ENCODE peak calls at places on chromosomes 11 and 22, in six cellular contexts. One of them, this sample, is unnamed.
A peak's percentile ranks its signal among the peaks of the same experiment; 100 is the strongest.

GRCh38 chr11:79092791-79093313 is 348.0 kb downstream of the TENM4 start:
- DNase-seq in cardiac fibroblast: peak; percentile 98
- DNase-seq in stromal cell of bone marrow: peak; percentile 98
- DNase-seq in stimulated activated CD4-positive, alpha-beta T cell treated with anti-CD3 and anti-CD28 coated beads, Interleukin-1b, Interleukin-23, amount 100 ng/mL, for 24 hours: no peak
- DNase-seq in stimulated activated naive B cell treated with anti-CD40 and anti-IgM and Interleukin-4, amounts not matched to agents 10 μg/mL and 1 μg/mL and 100 μg/mL, for 72 hours: no peak
- DNase-seq in amniotic stem cell: peak; percentile 79
- DNase-seq in this sample: no peak

GRCh38 chr11:119237515-119237914 is 31.4 kb downstream of the CBL start:
- DNase-seq in stimulated activated naive B cell treated with anti-CD40 and anti-IgM and Interleukin-4, amounts not matched to agents 10 μg/mL and 1 μg/mL and 100 μg/mL, for 72 hours: no peak
- DNase-seq in cardiac fibroblast: no peak
- DNase-seq in stimulated activated CD4-positive, alpha-beta T cell treated with anti-CD3 and anti-CD28 coated beads, Interleukin-1b, Interleukin-23, amount 100 ng/mL, for 24 hours: no peak
- DNase-seq in stromal cell of bone marrow: no peak
- DNase-seq in amniotic stem cell: no peak
- DNase-seq in this sample: no peak

GRCh38 chr11:121389651-121390050 is 62.5 kb upstream of the SORL1 start:
- DNase-seq in stimulated activated CD4-positive, alpha-beta T cell treated with anti-CD3 and anti-CD28 coated beads, Interleukin-1b, Interleukin-23, amount 100 ng/mL, for 24 hours: no peak
- DNase-seq in cardiac fibroblast: no peak
- DNase-seq in amniotic stem cell: no peak
- DNase-seq in stromal cell of bone marrow: no peak
- DNase-seq in stimulated activated naive B cell treated with anti-CD40 and anti-IgM and Interleukin-4, amounts not matched to agents 10 μg/mL and 1 μg/mL and 100 μg/mL, for 72 hours: no peak
- DNase-seq in this sample: no peak

GRCh38 chr11:121892131-121892681 is 223.8 kb downstream of the BLID start:
- DNase-seq in cardiac fibroblast: peak; percentile 82
- DNase-seq in amniotic stem cell: peak; percentile 10
- DNase-seq in stimulated activated naive B cell treated with anti-CD40 and anti-IgM and Interleukin-4, amounts not matched to agents 10 μg/mL and 1 μg/mL and 100 μg/mL, for 72 hours: no peak
- DNase-seq in stimulated activated CD4-positive, alpha-beta T cell treated with anti-CD3 and anti-CD28 coated beads, Interleukin-1b, Interleukin-23, amount 100 ng/mL, for 24 hours: no peak
- DNase-seq in stromal cell of bone marrow: peak; percentile 26
- DNase-seq in this sample: no peak

GRCh38 chr11:107785401-107785800 is 73.2 kb downstream of the SLC35F2 start:
- DNase-seq in stromal cell of bone marrow: no peak
- DNase-seq in stimulated activated naive B cell treated with anti-CD40 and anti-IgM and Interleukin-4, amounts not matched to agents 10 μg/mL and 1 μg/mL and 100 μg/mL, for 72 hours: no peak
- DNase-seq in cardiac fibroblast: peak; percentile 50
- DNase-seq in amniotic stem cell: no peak
- DNase-seq in stimulated activated CD4-positive, alpha-beta T cell treated with anti-CD3 and anti-CD28 coated beads, Interleukin-1b, Interleukin-23, amount 100 ng/mL, for 24 hours: no peak
- DNase-seq in this sample: no peak

GRCh38 chr11:12702999-12703453 is 28.8 kb downstream of the TEAD1 start:
- DNase-seq in stromal cell of bone marrow: no peak
- DNase-seq in stimulated activated naive B cell treated with anti-CD40 and anti-IgM and Interleukin-4, amounts not matched to agents 10 μg/mL and 1 μg/mL and 100 μg/mL, for 72 hours: no peak
- DNase-seq in cardiac fibroblast: peak; percentile 23
- DNase-seq in stimulated activated CD4-positive, alpha-beta T cell treated with anti-CD3 and anti-CD28 coated beads, Interleukin-1b, Interleukin-23, amount 100 ng/mL, for 24 hours: no peak
- DNase-seq in amniotic stem cell: no peak
- DNase-seq in this sample: no peak

GRCh38 chr11:105609832-105610781 is at the start of gene GRIA4:
- DNase-seq in stromal cell of bone marrow: peak; percentile 8
- DNase-seq in cardiac fibroblast: peak; percentile 32
- DNase-seq in amniotic stem cell: no peak
- DNase-seq in stimulated activated naive B cell treated with anti-CD40 and anti-IgM and Interleukin-4, amounts not matched to agents 10 μg/mL and 1 μg/mL and 100 μg/mL, for 72 hours: no peak
- DNase-seq in stimulated activated CD4-positive, alpha-beta T cell treated with anti-CD3 and anti-CD28 coated beads, Interleukin-1b, Interleukin-23, amount 100 ng/mL, for 24 hours: no peak
- DNase-seq in this sample: no peak

GRCh38 chr11:133163463-133164419 is 368.6 kb downstream of the OPCML start:
- DNase-seq in stimulated activated CD4-positive, alpha-beta T cell treated with anti-CD3 and anti-CD28 coated beads, Interleukin-1b, Interleukin-23, amount 100 ng/mL, for 24 hours: no peak
- DNase-seq in cardiac fibroblast: peak; percentile 31
- DNase-seq in stromal cell of bone marrow: peak; percentile 20
- DNase-seq in amniotic stem cell: no peak
- DNase-seq in stimulated activated naive B cell treated with anti-CD40 and anti-IgM and Interleukin-4, amounts not matched to agents 10 μg/mL and 1 μg/mL and 100 μg/mL, for 72 hours: no peak
- DNase-seq in this sample: no peak

GRCh38 chr11:121613724-121614123 is 161.0 kb upstream of the SORL1-AS1 start:
- DNase-seq in stimulated activated naive B cell treated with anti-CD40 and anti-IgM and Interleukin-4, amounts not matched to agents 10 μg/mL and 1 μg/mL and 100 μg/mL, for 72 hours: no peak
- DNase-seq in stimulated activated CD4-positive, alpha-beta T cell treated with anti-CD3 and anti-CD28 coated beads, Interleukin-1b, Interleukin-23, amount 100 ng/mL, for 24 hours: no peak
- DNase-seq in stromal cell of bone marrow: no peak
- DNase-seq in cardiac fibroblast: no peak
- DNase-seq in amniotic stem cell: no peak
- DNase-seq in this sample: no peak

GRCh38 chr22:46604306-46604690 is 15.9 kb upstream of the GRAMD4 start:
- DNase-seq in stimulated activated naive B cell treated with anti-CD40 and anti-IgM and Interleukin-4, amounts not matched to agents 10 μg/mL and 1 μg/mL and 100 μg/mL, for 72 hours: peak; percentile 66
- DNase-seq in amniotic stem cell: no peak
- DNase-seq in stromal cell of bone marrow: no peak
- DNase-seq in cardiac fibroblast: peak; percentile 31
- DNase-seq in stimulated activated CD4-positive, alpha-beta T cell treated with anti-CD3 and anti-CD28 coated beads, Interleukin-1b, Interleukin-23, amount 100 ng/mL, for 24 hours: no peak
- DNase-seq in this sample: no peak

GRCh38 chr11:61832758-61833157 is 4.7 kb downstream of the FADS2 start:
- DNase-seq in stimulated activated naive B cell treated with anti-CD40 and anti-IgM and Interleukin-4, amounts not matched to agents 10 μg/mL and 1 μg/mL and 100 μg/mL, for 72 hours: no peak
- DNase-seq in stimulated activated CD4-positive, alpha-beta T cell treated with anti-CD3 and anti-CD28 coated beads, Interleukin-1b, Interleukin-23, amount 100 ng/mL, for 24 hours: no peak
- DNase-seq in amniotic stem cell: no peak
- DNase-seq in stromal cell of bone marrow: no peak
- DNase-seq in cardiac fibroblast: no peak
- DNase-seq in this sample: no peak

GRCh38 chr22:23164091-23164490 is 16.2 kb upstream of the BCR start:
- DNase-seq in stimulated activated CD4-positive, alpha-beta T cell treated with anti-CD3 and anti-CD28 coated beads, Interleukin-1b, Interleukin-23, amount 100 ng/mL, for 24 hours: no peak
- DNase-seq in cardiac fibroblast: no peak
- DNase-seq in stimulated activated naive B cell treated with anti-CD40 and anti-IgM and Interleukin-4, amounts not matched to agents 10 μg/mL and 1 μg/mL and 100 μg/mL, for 72 hours: no peak
- DNase-seq in stromal cell of bone marrow: no peak
- DNase-seq in amniotic stem cell: no peak
- DNase-seq in this sample: no peak

GRCh38 chr11:25860677-25861445 is 471.1 kb upstream of the ANO3 start:
- DNase-seq in amniotic stem cell: no peak
- DNase-seq in cardiac fibroblast: peak; percentile 41
- DNase-seq in stimulated activated naive B cell treated with anti-CD40 and anti-IgM and Interleukin-4, amounts not matched to agents 10 μg/mL and 1 μg/mL and 100 μg/mL, for 72 hours: no peak
- DNase-seq in stimulated activated CD4-positive, alpha-beta T cell treated with anti-CD3 and anti-CD28 coated beads, Interleukin-1b, Interleukin-23, amount 100 ng/mL, for 24 hours: no peak
- DNase-seq in stromal cell of bone marrow: peak; percentile 1
- DNase-seq in this sample: peak; percentile 17

GRCh38 chr22:49157529-49158339 is 669.9 kb downstream of the BRD1 start:
- DNase-seq in stromal cell of bone marrow: no peak
- DNase-seq in cardiac fibroblast: no peak
- DNase-seq in stimulated activated CD4-positive, alpha-beta T cell treated with anti-CD3 and anti-CD28 coated beads, Interleukin-1b, Interleukin-23, amount 100 ng/mL, for 24 hours: no peak
- DNase-seq in amniotic stem cell: no peak
- DNase-seq in stimulated activated naive B cell treated with anti-CD40 and anti-IgM and Interleukin-4, amounts not matched to agents 10 μg/mL and 1 μg/mL and 100 μg/mL, for 72 hours: no peak
- DNase-seq in this sample: no peak

GRCh38 chr11:119144825-119145476 is 3.9 kb upstream of the ABCG4 start:
- DNase-seq in stimulated activated CD4-positive, alpha-beta T cell treated with anti-CD3 and anti-CD28 coated beads, Interleukin-1b, Interleukin-23, amount 100 ng/mL, for 24 hours: no peak
- DNase-seq in stimulated activated naive B cell treated with anti-CD40 and anti-IgM and Interleukin-4, amounts not matched to agents 10 μg/mL and 1 μg/mL and 100 μg/mL, for 72 hours: peak; percentile 24
- DNase-seq in stromal cell of bone marrow: peak; percentile 21
- DNase-seq in amniotic stem cell: peak; percentile 37
- DNase-seq in cardiac fibroblast: peak; percentile 75
- DNase-seq in this sample: no peak

GRCh38 chr11:108734956-108735559 is 70.2 kb downstream of the DDX10 start:
- DNase-seq in stimulated activated CD4-positive, alpha-beta T cell treated with anti-CD3 and anti-CD28 coated beads, Interleukin-1b, Interleukin-23, amount 100 ng/mL, for 24 hours: no peak
- DNase-seq in amniotic stem cell: no peak
- DNase-seq in cardiac fibroblast: peak; percentile 41
- DNase-seq in stimulated activated naive B cell treated with anti-CD40 and anti-IgM and Interleukin-4, amounts not matched to agents 10 μg/mL and 1 μg/mL and 100 μg/mL, for 72 hours: no peak
- DNase-seq in stromal cell of bone marrow: no peak
- DNase-seq in this sample: no peak

GRCh38 chr11:46127150-46127638 is 5.9 kb upstream of the PHF21A start:
- DNase-seq in amniotic stem cell: peak; percentile 35
- DNase-seq in stimulated activated CD4-positive, alpha-beta T cell treated with anti-CD3 and anti-CD28 coated beads, Interleukin-1b, Interleukin-23, amount 100 ng/mL, for 24 hours: no peak
- DNase-seq in cardiac fibroblast: peak; percentile 85
- DNase-seq in stromal cell of bone marrow: no peak
- DNase-seq in stimulated activated naive B cell treated with anti-CD40 and anti-IgM and Interleukin-4, amounts not matched to agents 10 μg/mL and 1 μg/mL and 100 μg/mL, for 72 hours: no peak
- DNase-seq in this sample: no peak

GRCh38 chr11:3227568-3228444 is 4.4 kb downstream of the MRGPRE start:
- DNase-seq in stimulated activated CD4-positive, alpha-beta T cell treated with anti-CD3 and anti-CD28 coated beads, Interleukin-1b, Interleukin-23, amount 100 ng/mL, for 24 hours: no peak
- DNase-seq in stromal cell of bone marrow: no peak
- DNase-seq in cardiac fibroblast: no peak
- DNase-seq in amniotic stem cell: no peak
- DNase-seq in stimulated activated naive B cell treated with anti-CD40 and anti-IgM and Interleukin-4, amounts not matched to agents 10 μg/mL and 1 μg/mL and 100 μg/mL, for 72 hours: no peak
- DNase-seq in this sample: no peak

GRCh38 chr11:23021287-23021863 is 161.1 kb upstream of the CCDC179 start:
- DNase-seq in amniotic stem cell: peak; percentile 28
- DNase-seq in stimulated activated CD4-positive, alpha-beta T cell treated with anti-CD3 and anti-CD28 coated beads, Interleukin-1b, Interleukin-23, amount 100 ng/mL, for 24 hours: no peak
- DNase-seq in cardiac fibroblast: peak; percentile 36
- DNase-seq in stromal cell of bone marrow: peak; percentile 1
- DNase-seq in stimulated activated naive B cell treated with anti-CD40 and anti-IgM and Interleukin-4, amounts not matched to agents 10 μg/mL and 1 μg/mL and 100 μg/mL, for 72 hours: no peak
- DNase-seq in this sample: no peak

GRCh38 chr11:77151804-77152513 is 23.9 kb downstream of the MYO7A start:
- DNase-seq in stromal cell of bone marrow: no peak
- DNase-seq in stimulated activated naive B cell treated with anti-CD40 and anti-IgM and Interleukin-4, amounts not matched to agents 10 μg/mL and 1 μg/mL and 100 μg/mL, for 72 hours: peak; percentile 63
- DNase-seq in stimulated activated CD4-positive, alpha-beta T cell treated with anti-CD3 and anti-CD28 coated beads, Interleukin-1b, Interleukin-23, amount 100 ng/mL, for 24 hours: no peak
- DNase-seq in cardiac fibroblast: peak; percentile 14
- DNase-seq in amniotic stem cell: no peak
- DNase-seq in this sample: no peak

GRCh38 chr11:115145316-115145715 is 358.9 kb downstream of the CADM1 start:
- DNase-seq in stromal cell of bone marrow: no peak
- DNase-seq in stimulated activated naive B cell treated with anti-CD40 and anti-IgM and Interleukin-4, amounts not matched to agents 10 μg/mL and 1 μg/mL and 100 μg/mL, for 72 hours: no peak
- DNase-seq in cardiac fibroblast: no peak
- DNase-seq in amniotic stem cell: no peak
- DNase-seq in stimulated activated CD4-positive, alpha-beta T cell treated with anti-CD3 and anti-CD28 coated beads, Interleukin-1b, Interleukin-23, amount 100 ng/mL, for 24 hours: no peak
- DNase-seq in this sample: no peak

GRCh38 chr22:11616811-11617210 is 3911.2 kb upstream of the OR11H1 start:
- DNase-seq in cardiac fibroblast: no peak
- DNase-seq in stimulated activated CD4-positive, alpha-beta T cell treated with anti-CD3 and anti-CD28 coated beads, Interleukin-1b, Interleukin-23, amount 100 ng/mL, for 24 hours: no peak
- DNase-seq in stimulated activated naive B cell treated with anti-CD40 and anti-IgM and Interleukin-4, amounts not matched to agents 10 μg/mL and 1 μg/mL and 100 μg/mL, for 72 hours: no peak
- DNase-seq in stromal cell of bone marrow: no peak
- DNase-seq in amniotic stem cell: no peak
- DNase-seq in this sample: no peak

GRCh38 chr11:133961890-133962289 is 5.1 kb upstream of the IGSF9B start:
- DNase-seq in cardiac fibroblast: no peak
- DNase-seq in stromal cell of bone marrow: no peak
- DNase-seq in stimulated activated naive B cell treated with anti-CD40 and anti-IgM and Interleukin-4, amounts not matched to agents 10 μg/mL and 1 μg/mL and 100 μg/mL, for 72 hours: no peak
- DNase-seq in amniotic stem cell: no peak
- DNase-seq in stimulated activated CD4-positive, alpha-beta T cell treated with anti-CD3 and anti-CD28 coated beads, Interleukin-1b, Interleukin-23, amount 100 ng/mL, for 24 hours: no peak
- DNase-seq in this sample: no peak

GRCh38 chr11:71504526-71504925 is 22.5 kb upstream of the KRTAP5-7 start:
- DNase-seq in cardiac fibroblast: no peak
- DNase-seq in stromal cell of bone marrow: no peak
- DNase-seq in amniotic stem cell: no peak
- DNase-seq in stimulated activated naive B cell treated with anti-CD40 and anti-IgM and Interleukin-4, amounts not matched to agents 10 μg/mL and 1 μg/mL and 100 μg/mL, for 72 hours: no peak
- DNase-seq in stimulated activated CD4-positive, alpha-beta T cell treated with anti-CD3 and anti-CD28 coated beads, Interleukin-1b, Interleukin-23, amount 100 ng/mL, for 24 hours: no peak
- DNase-seq in this sample: no peak

GRCh38 chr11:45658292-45658991 is 7.0 kb downstream of the CHST1 start:
- DNase-seq in amniotic stem cell: peak; percentile 27
- DNase-seq in stromal cell of bone marrow: peak; percentile 18
- DNase-seq in stimulated activated CD4-positive, alpha-beta T cell treated with anti-CD3 and anti-CD28 coated beads, Interleukin-1b, Interleukin-23, amount 100 ng/mL, for 24 hours: no peak
- DNase-seq in stimulated activated naive B cell treated with anti-CD40 and anti-IgM and Interleukin-4, amounts not matched to agents 10 μg/mL and 1 μg/mL and 100 μg/mL, for 72 hours: no peak
- DNase-seq in cardiac fibroblast: peak; percentile 65
- DNase-seq in this sample: no peak

GRCh38 chr11:87215236-87215635 is 177.5 kb downstream of the TMEM135 start:
- DNase-seq in stromal cell of bone marrow: no peak
- DNase-seq in stimulated activated naive B cell treated with anti-CD40 and anti-IgM and Interleukin-4, amounts not matched to agents 10 μg/mL and 1 μg/mL and 100 μg/mL, for 72 hours: no peak
- DNase-seq in stimulated activated CD4-positive, alpha-beta T cell treated with anti-CD3 and anti-CD28 coated beads, Interleukin-1b, Interleukin-23, amount 100 ng/mL, for 24 hours: no peak
- DNase-seq in cardiac fibroblast: peak; percentile 21
- DNase-seq in amniotic stem cell: no peak
- DNase-seq in this sample: no peak

GRCh38 chr11:68261006-68261405 is 10.8 kb downstream of the C11orf24 start:
- DNase-seq in cardiac fibroblast: no peak
- DNase-seq in stimulated activated naive B cell treated with anti-CD40 and anti-IgM and Interleukin-4, amounts not matched to agents 10 μg/mL and 1 μg/mL and 100 μg/mL, for 72 hours: no peak
- DNase-seq in stromal cell of bone marrow: no peak
- DNase-seq in amniotic stem cell: no peak
- DNase-seq in stimulated activated CD4-positive, alpha-beta T cell treated with anti-CD3 and anti-CD28 coated beads, Interleukin-1b, Interleukin-23, amount 100 ng/mL, for 24 hours: no peak
- DNase-seq in this sample: no peak

GRCh38 chr11:99199336-99199735 is 178.6 kb downstream of the CNTN5 start:
- DNase-seq in cardiac fibroblast: peak; percentile 14
- DNase-seq in amniotic stem cell: no peak
- DNase-seq in stimulated activated naive B cell treated with anti-CD40 and anti-IgM and Interleukin-4, amounts not matched to agents 10 μg/mL and 1 μg/mL and 100 μg/mL, for 72 hours: no peak
- DNase-seq in stimulated activated CD4-positive, alpha-beta T cell treated with anti-CD3 and anti-CD28 coated beads, Interleukin-1b, Interleukin-23, amount 100 ng/mL, for 24 hours: no peak
- DNase-seq in stromal cell of bone marrow: no peak
- DNase-seq in this sample: no peak

GRCh38 chr11:71199226-71199815 is 53.1 kb downstream of the SHANK2 start:
- DNase-seq in stimulated activated CD4-positive, alpha-beta T cell treated with anti-CD3 and anti-CD28 coated beads, Interleukin-1b, Interleukin-23, amount 100 ng/mL, for 24 hours: no peak
- DNase-seq in cardiac fibroblast: no peak
- DNase-seq in amniotic stem cell: no peak
- DNase-seq in stimulated activated naive B cell treated with anti-CD40 and anti-IgM and Interleukin-4, amounts not matched to agents 10 μg/mL and 1 μg/mL and 100 μg/mL, for 72 hours: no peak
- DNase-seq in stromal cell of bone marrow: no peak
- DNase-seq in this sample: no peak

GRCh38 chr11:62432695-62433094 is 13.9 kb downstream of the SCGB1A1 start:
- DNase-seq in stromal cell of bone marrow: no peak
- DNase-seq in stimulated activated naive B cell treated with anti-CD40 and anti-IgM and Interleukin-4, amounts not matched to agents 10 μg/mL and 1 μg/mL and 100 μg/mL, for 72 hours: no peak
- DNase-seq in amniotic stem cell: no peak
- DNase-seq in cardiac fibroblast: no peak
- DNase-seq in stimulated activated CD4-positive, alpha-beta T cell treated with anti-CD3 and anti-CD28 coated beads, Interleukin-1b, Interleukin-23, amount 100 ng/mL, for 24 hours: no peak
- DNase-seq in this sample: no peak